ENCODE peak calls at places on chromosomes 16 and 17, in four cellular contexts. One of them, this sample, is unnamed.

GRCh38 chr16:50925758-50926357 is 184.0 kb downstream of the CYLD start:
- DNase-seq in GM12865: no peak
- DNase-seq in breast epithelium: no peak
- DNase-seq in dorsolateral prefrontal cortex: no peak
- DNase-seq in this sample: no peak

GRCh38 chr17:56679148-56679766 is 85.8 kb downstream of the NOG start:
- DNase-seq in GM12865: no peak
- DNase-seq in breast epithelium: no peak
- DNase-seq in dorsolateral prefrontal cortex: no peak
- DNase-seq in this sample: no peak

GRCh38 chr16:65069090-65069489 is 52.8 kb downstream of the CDH11 start:
- DNase-seq in GM12865: no peak
- DNase-seq in breast epithelium: no peak
- DNase-seq in dorsolateral prefrontal cortex: no peak
- DNase-seq in this sample: no peak

GRCh38 chr17:51653902-51654301 is 393.6 kb downstream of the UTP18 start:
- DNase-seq in GM12865: no peak
- DNase-seq in breast epithelium: no peak
- DNase-seq in dorsolateral prefrontal cortex: peak
- DNase-seq in this sample: no peak

GRCh38 chr16:72590179-72590937 is 418.4 kb upstream of the PMFBP1 start:
- DNase-seq in GM12865: peak
- DNase-seq in breast epithelium: no peak
- DNase-seq in dorsolateral prefrontal cortex: no peak
- DNase-seq in this sample: no peak

GRCh38 chr16:78163772-78164391 is 64.4 kb downstream of the WWOX start:
- DNase-seq in GM12865: no peak
- DNase-seq in breast epithelium: no peak
- DNase-seq in dorsolateral prefrontal cortex: no peak
- DNase-seq in this sample: no peak

GRCh38 chr17:42908872-42909700 is 8.5 kb downstream of the G6PC1 start:
- DNase-seq in GM12865: no peak
- DNase-seq in breast epithelium: no peak
- DNase-seq in dorsolateral prefrontal cortex: no peak
- DNase-seq in this sample: no peak

GRCh38 chr16:72896719-72897118 is 151.2 kb downstream of the ZFHX3 start:
- DNase-seq in GM12865: no peak
- DNase-seq in breast epithelium: no peak
- DNase-seq in dorsolateral prefrontal cortex: no peak
- DNase-seq in this sample: no peak

GRCh38 chr17:56112086-56112485 is 41.2 kb upstream of the ANKFN1 start:
- DNase-seq in GM12865: no peak
- DNase-seq in breast epithelium: no peak
- DNase-seq in dorsolateral prefrontal cortex: no peak
- DNase-seq in this sample: no peak

GRCh38 chr17:8117367-8117979 is 841 bp downstream of the ALOXE3 start:
- DNase-seq in GM12865: no peak
- DNase-seq in breast epithelium: no peak
- DNase-seq in dorsolateral prefrontal cortex: no peak
- DNase-seq in this sample: no peak

GRCh38 chr17:8116779-8117178 is 1.5 kb downstream of the ALOXE3 start:
- DNase-seq in GM12865: no peak
- DNase-seq in breast epithelium: no peak
- DNase-seq in dorsolateral prefrontal cortex: no peak
- DNase-seq in this sample: no peak

GRCh38 chr17:8119575-8120519 is 1.5 kb upstream of the ALOXE3 start:
- DNase-seq in GM12865: peak
- DNase-seq in breast epithelium: peak
- DNase-seq in dorsolateral prefrontal cortex: peak
- DNase-seq in this sample: peak

GRCh38 chr17:8118769-8119574 is 658 bp upstream of the ALOXE3 start:
- DNase-seq in GM12865: peak
- DNase-seq in breast epithelium: peak
- DNase-seq in dorsolateral prefrontal cortex: peak
- DNase-seq in this sample: peak

DNA sequence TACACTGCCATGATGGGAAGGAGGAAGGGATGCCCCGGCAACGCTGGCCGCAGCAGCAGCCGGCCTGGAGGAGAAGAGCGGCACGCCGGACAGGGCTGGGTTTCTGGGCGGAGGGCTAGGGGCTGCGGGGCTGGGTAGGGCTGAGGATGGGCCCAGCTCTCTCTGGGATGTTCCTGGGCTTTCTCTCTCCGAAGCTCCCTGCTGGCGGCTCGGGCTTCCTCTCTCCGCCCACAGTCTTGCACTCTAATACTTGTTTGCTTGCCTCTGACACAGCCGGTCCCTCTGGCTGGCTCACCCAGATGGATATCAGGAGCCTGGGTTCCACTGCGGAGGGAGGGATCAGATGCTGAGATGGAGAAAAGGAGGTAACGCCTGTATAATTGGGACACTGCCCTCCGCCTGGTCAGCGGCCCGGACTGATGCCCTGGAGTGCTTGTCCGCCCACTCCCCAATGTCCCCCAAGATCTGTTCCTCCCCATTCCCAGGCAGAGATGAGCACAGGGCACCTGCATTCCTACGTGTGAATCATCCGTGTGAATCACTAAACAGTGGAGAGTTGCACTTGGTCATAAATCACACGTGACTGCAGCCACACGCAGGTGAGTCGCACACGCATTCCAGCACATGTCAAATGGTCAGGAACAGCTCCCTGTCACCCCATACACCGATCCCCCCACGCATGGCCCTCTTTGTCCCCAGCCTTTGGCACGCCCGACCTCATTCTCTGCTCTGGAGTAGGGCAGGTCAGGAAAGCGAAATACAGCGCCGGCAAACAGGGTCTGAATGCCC is at the start of gene ALOXE3:
- DNase-seq in GM12865: no peak
- DNase-seq in breast epithelium: no peak
- DNase-seq in dorsolateral prefrontal cortex: no peak
- DNase-seq in this sample: no peak
- TF ChIP-seq CTCF in GM12865: no peak
- TF ChIP-seq CTCF in breast epithelium: no peak
- TF ChIP-seq CTCF in dorsolateral prefrontal cortex: no peak
- TF ChIP-seq CTCF in this sample: no peak

DNA sequence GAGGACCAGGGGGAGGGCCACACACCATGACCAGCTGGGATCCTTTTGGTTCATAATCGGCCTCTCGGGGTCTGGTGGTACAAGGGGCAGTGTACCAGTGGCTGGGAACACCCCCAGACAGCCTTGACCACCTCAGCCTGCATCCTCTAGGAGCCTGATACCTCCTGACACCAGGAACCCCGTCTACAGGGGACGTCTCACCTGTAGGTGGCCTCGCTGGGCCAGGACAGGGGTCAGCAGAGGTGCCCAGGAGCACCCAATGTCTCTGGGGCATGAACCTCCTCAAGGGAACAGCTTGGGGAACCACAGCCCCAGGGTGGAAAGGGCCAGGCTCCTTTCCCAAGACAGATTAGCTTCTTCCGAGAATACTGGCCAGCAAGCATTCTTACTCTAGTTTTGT is 2.5 kb upstream of the METRNL start:
- DNase-seq in GM12865: no peak
- DNase-seq in breast epithelium: no peak
- DNase-seq in dorsolateral prefrontal cortex: no peak
- DNase-seq in this sample: no peak
- TF ChIP-seq CTCF in GM12865: no peak
- TF ChIP-seq CTCF in breast epithelium: no peak
- TF ChIP-seq CTCF in dorsolateral prefrontal cortex: no peak
- TF ChIP-seq CTCF in this sample: no peak

DNA sequence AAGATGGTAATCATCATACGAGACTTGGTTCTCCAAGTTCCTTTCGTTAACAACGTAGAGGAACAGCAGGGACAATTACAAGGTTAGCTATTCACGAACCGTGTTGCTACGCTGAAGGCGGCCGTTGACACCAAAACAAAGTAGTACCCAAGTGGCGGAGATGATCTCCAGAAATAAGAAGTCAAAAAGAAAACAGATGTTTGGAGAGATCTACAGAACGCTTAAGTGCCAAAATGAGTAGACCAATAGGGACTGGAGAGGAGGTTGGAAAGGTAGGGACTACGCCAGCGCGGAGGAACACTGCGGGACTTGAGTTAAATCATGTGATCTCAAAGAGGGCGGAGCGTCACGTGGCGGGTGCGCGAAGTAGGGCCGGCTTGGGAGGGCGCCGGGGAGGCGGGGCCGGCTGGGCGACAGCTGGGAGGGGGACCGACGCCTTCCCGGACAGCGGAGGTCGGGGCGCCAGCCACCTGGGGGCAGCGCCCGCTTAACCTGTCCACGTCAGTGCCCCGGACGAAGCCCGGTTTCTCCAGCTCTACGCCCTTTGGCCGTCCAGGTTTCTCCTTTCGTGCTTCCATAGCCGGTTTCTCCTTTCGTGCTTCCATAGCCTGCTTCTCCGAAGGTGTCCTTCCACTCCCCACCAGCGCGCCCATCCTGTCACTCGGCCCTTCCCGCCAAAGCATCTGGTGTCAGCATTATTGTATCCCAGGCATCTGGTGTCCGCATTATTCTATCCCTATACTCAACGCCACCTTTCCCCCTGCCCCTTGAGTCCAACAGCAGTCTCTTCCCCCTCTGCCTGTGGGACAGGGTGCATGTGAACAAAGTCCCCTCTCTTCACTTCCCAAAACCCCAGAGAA is 698 bp upstream of the GABARAP start:
- DNase-seq in GM12865: peak
- DNase-seq in breast epithelium: peak
- DNase-seq in dorsolateral prefrontal cortex: peak
- DNase-seq in this sample: peak
- TF ChIP-seq CTCF in GM12865: no peak
- TF ChIP-seq CTCF in breast epithelium: no peak
- TF ChIP-seq CTCF in dorsolateral prefrontal cortex: peak
- TF ChIP-seq CTCF in this sample: no peak

GRCh38 chr17:58432806-58433573 is 15.7 kb upstream of the RNF43 start:
- DNase-seq in GM12865: no peak
- DNase-seq in breast epithelium: no peak
- DNase-seq in dorsolateral prefrontal cortex: no peak
- DNase-seq in this sample: no peak
- TF ChIP-seq CTCF in GM12865: no peak
- TF ChIP-seq CTCF in breast epithelium: no peak
- TF ChIP-seq CTCF in dorsolateral prefrontal cortex: no peak
- TF ChIP-seq CTCF in this sample: no peak

GRCh38 chr16:48960830-48961229 is 320.8 kb downstream of the CBLN1 start:
- DNase-seq in GM12865: peak
- DNase-seq in breast epithelium: no peak
- DNase-seq in dorsolateral prefrontal cortex: no peak
- DNase-seq in this sample: no peak

GRCh38 chr16:48956620-48957019 is 325.0 kb downstream of the CBLN1 start:
- DNase-seq in GM12865: no peak
- DNase-seq in breast epithelium: no peak
- DNase-seq in dorsolateral prefrontal cortex: no peak
- DNase-seq in this sample: no peak

GRCh38 chr16:48959747-48960146 is 321.9 kb downstream of the CBLN1 start:
- DNase-seq in GM12865: no peak
- DNase-seq in breast epithelium: no peak
- DNase-seq in dorsolateral prefrontal cortex: no peak
- DNase-seq in this sample: no peak

GRCh38 chr16:48959204-48959603 is 322.4 kb downstream of the CBLN1 start:
- DNase-seq in GM12865: no peak
- DNase-seq in breast epithelium: no peak
- DNase-seq in dorsolateral prefrontal cortex: no peak
- DNase-seq in this sample: no peak

GRCh38 chr16:48958681-48959080 is 323.0 kb downstream of the CBLN1 start:
- DNase-seq in GM12865: no peak
- DNase-seq in breast epithelium: no peak
- DNase-seq in dorsolateral prefrontal cortex: no peak
- DNase-seq in this sample: no peak
- TF ChIP-seq CTCF in GM12865: no peak
- TF ChIP-seq CTCF in breast epithelium: no peak
- TF ChIP-seq CTCF in dorsolateral prefrontal cortex: no peak
- TF ChIP-seq CTCF in this sample: no peak

DNA sequence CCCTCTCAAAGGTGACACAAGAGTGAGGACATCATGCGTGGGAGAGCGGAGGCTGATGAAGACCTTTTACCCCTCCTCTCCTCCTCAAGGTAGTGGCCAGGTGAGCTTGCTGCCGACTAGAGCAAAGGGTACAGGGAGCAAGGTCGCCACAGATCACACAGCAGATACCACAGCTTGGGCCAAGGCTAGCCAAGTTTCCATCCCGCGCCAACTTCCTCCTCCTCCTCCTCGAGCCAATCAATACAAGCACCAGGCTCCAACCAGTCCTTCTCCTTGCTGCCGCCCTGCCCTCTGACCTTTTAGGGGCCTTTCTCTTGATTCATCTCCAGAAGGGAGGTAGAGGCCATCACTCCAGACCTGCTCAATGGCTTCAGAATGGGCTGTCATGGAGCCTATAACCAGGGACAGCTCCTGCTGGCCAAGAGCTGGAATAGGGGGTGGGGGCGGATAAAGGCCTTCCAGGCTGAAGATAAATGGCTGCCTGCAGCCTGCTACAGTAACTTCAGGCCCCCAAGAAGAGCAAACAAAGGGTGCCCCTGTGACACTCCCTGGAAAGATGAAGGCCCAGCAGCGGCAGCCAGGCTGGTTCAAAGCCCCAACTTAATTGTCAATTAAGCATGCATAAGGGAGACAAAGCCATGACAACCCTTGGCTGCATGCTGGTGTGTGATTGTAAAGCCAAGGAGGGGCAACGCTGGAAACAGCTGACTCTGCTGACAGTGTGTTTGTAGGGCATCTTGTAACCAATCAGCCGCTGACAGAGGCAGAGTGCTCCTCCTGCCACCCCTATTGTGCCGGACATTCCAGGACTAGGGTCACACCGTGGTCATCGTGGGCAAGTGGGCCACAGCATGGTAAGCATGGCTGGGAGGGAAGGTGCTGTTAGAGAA is 17.7 kb downstream of the HNF1B start:
- DNase-seq in GM12865: no peak
- DNase-seq in breast epithelium: no peak
- DNase-seq in dorsolateral prefrontal cortex: no peak
- DNase-seq in this sample: no peak
- TF ChIP-seq CTCF in GM12865: no peak
- TF ChIP-seq CTCF in breast epithelium: no peak
- TF ChIP-seq CTCF in dorsolateral prefrontal cortex: no peak
- TF ChIP-seq CTCF in this sample: no peak

DNA sequence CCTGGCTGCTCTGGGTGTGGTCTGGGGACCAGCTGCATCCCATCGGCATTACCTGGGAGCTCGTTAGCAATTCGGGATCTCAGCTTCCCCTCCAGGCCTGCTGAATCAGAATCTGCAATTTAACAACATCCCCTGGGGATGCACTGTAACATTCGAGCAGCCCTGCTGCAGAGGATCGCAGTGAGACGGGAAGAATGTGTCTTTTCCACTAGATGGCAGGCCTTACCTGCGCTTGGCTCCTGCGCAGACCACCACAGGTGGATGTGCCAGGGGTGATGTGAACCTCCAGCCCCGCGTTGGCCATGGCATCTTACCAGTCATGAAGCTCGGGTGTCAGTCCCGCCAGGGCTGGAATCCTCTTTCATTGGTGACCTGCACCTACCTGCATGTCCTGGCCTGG is 209.9 kb downstream of the PRKCB start:
- DNase-seq in GM12865: no peak
- DNase-seq in breast epithelium: no peak
- DNase-seq in dorsolateral prefrontal cortex: peak
- DNase-seq in this sample: no peak
- TF ChIP-seq CTCF in GM12865: no peak
- TF ChIP-seq CTCF in breast epithelium: no peak
- TF ChIP-seq CTCF in dorsolateral prefrontal cortex: peak
- TF ChIP-seq CTCF in this sample: peak

DNA sequence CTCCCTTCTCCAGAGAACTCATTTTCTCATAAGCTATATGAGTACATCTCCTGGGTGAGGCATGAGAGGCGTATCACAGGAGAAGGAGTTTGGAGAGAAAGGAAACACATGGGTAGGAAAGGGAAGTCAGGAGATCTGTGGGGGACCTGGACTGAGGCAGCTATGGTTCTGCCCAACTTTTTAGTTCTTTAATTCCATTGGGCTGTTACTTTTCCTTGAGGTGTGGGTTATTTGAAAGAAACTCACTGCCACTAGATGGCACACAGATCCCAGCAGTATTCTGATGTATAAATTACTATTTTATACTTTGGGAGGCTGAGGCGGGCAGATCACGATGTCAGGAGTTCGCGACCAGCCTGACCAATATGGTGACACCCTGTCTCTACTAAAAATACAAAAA is 63.6 kb downstream of the NUP93 start:
- DNase-seq in GM12865: peak
- DNase-seq in breast epithelium: no peak
- DNase-seq in dorsolateral prefrontal cortex: no peak
- DNase-seq in this sample: no peak
- TF ChIP-seq CTCF in GM12865: peak
- TF ChIP-seq CTCF in breast epithelium: no peak
- TF ChIP-seq CTCF in dorsolateral prefrontal cortex: peak
- TF ChIP-seq CTCF in this sample: peak